ENCODE peak calls at places on chromosomes 2 and 18, in nine cellular contexts. X is upper lobe of right lung, N is bronchial epithelial cell, Y is fibroblast of mammary gland, D is body of pancreas, A is cardiac muscle cell, B is fibroblast of the aortic adventitia, M is keratinocyte, K is fibroblast of lung. L is an unnamed sample.

GRCh38 chr2:110931648-110932047 is 189.1 kb upstream of the BCL2L11 start:
- DNase-seq in K (peak; percentile 34), B (peak; percentile 54), M (no peak), N (peak; percentile 88), Y (peak; percentile 51), D (no peak), X (no peak), A (no peak), L (no peak)

GRCh38 chr2:69395866-69396265 is 8.8 kb upstream of the GFPT1 start:
- DNase-seq in A (no peak), X (no peak), M (no peak), B (no peak), K (no peak), N (no peak), D (no peak), Y (no peak), L (no peak)

GRCh38 chr2:198042189-198042588 is 237.8 kb downstream of the PLCL1 start:
- DNase-seq in X (no peak), B (no peak), M (no peak), N (no peak), A (no peak), Y (no peak), K (no peak), D (no peak), L (no peak)

GRCh38 chr2:241896746-241897201 is 27.2 kb downstream of the RTP5 start:
- DNase-seq in M (no peak), K (no peak), B (no peak), N (no peak), X (peak; percentile 27), Y (no peak), D (no peak), A (no peak), L (no peak)

GRCh38 chr2:164697688-164698290 is 76.5 kb upstream of the GRB14 start:
- DNase-seq in A (peak; percentile 45), M (no peak), X (no peak), D (no peak), Y (peak; percentile 12), N (peak; percentile 27), B (no peak), K (no peak), L (peak; percentile 15)

GRCh38 chr2:145845923-145846322 is 1326.0 kb upstream of the ZEB2 start:
- DNase-seq in Y (no peak), N (no peak), A (no peak), D (no peak), X (no peak), M (no peak), K (no peak), B (no peak), L (no peak)

GRCh38 chr2:132979339-132980093 is 309.5 kb upstream of the LYPD1 start:
- DNase-seq in A (no peak), Y (no peak), B (no peak), D (no peak), M (no peak), X (no peak), N (no peak), K (no peak), L (no peak)

GRCh38 chr2:3625186-3625585 is 30.3 kb downstream of the COLEC11 start:
- DNase-seq in B (no peak), D (peak; percentile 3), K (no peak), A (no peak), X (peak; percentile 26), Y (no peak), M (no peak), N (no peak), L (no peak)

GRCh38 chr2:20429528-20429927 is 17.3 kb upstream of the RHOB start:
- DNase-seq in A (no peak), Y (peak; percentile 63), M (no peak), X (no peak), K (no peak), N (peak; percentile 59), D (no peak), B (no peak), L (no peak)

GRCh38 chr18:71707400-71707799 is 836.7 kb downstream of the CBLN2 start:
- DNase-seq in N (peak; percentile 0), A (no peak), D (no peak), K (peak; percentile 0), M (no peak), Y (no peak), X (no peak), B (no peak), L (no peak)

GRCh38 chr2:11665510-11666362 is 4.3 kb downstream of the NTSR2 start:
- DNase-seq in B (no peak), X (no peak), M (no peak), A (no peak), K (no peak), D (no peak), N (no peak), Y (no peak), L (no peak)

GRCh38 chr2:10971131-10971854 is 59.6 kb downstream of the KCNF1 start:
- DNase-seq in Y (no peak), X (no peak), B (no peak), D (no peak), A (no peak), N (no peak), K (no peak), M (no peak), L (no peak)

GRCh38 chr2:28608061-28608828 is 112.4 kb downstream of the PLB1 start:
- DNase-seq in M (no peak), K (no peak), N (no peak), A (peak; percentile 72), Y (no peak), D (no peak), B (no peak), X (no peak), L (no peak)

DNA sequence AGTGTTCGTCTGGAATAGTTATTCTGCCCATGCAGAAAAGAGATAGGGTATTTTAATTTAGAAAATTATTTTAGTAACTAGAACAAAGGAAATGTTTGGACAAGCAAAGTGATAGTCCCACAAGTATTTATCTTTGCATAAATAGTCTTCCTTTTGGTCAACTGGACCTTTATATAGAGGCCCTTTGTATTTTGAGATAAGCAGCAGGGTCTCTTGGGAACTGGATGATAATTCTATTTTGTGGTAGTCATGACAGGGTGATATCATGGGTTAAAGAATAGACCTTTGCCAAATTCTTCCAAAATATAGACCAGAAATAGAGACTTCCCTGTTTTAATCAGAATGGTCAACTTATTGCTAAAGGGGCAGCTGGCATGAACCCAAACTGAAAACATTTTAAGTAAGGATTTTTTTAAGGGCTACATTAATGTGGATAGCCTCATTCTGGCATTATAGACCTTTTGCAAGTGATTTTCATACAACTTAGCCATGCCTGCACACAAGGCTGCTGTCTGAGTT is 10.5 kb downstream of the PLEK start:
- DNase-seq in X (no peak), N (no peak), B (no peak), D (no peak), Y (no peak), M (no peak), K (no peak), A (no peak), L (no peak)
- H3K4me3 ChIP-seq in X (no peak overlapping the region), N (no peak overlapping the region), B (no peak overlapping the region), D (no peak overlapping the region), Y (no peak overlapping the region), M (no peak overlapping the region), K (no peak overlapping the region), A (no peak overlapping the region), L (no peak overlapping the region)

GRCh38 chr2:101124684-101125366 is 26.4 kb downstream of the TBC1D8 start:
- DNase-seq in D (peak; percentile 64), N (peak; percentile 94), M (peak; percentile 90), B (peak; percentile 94), Y (peak; percentile 96), K (peak; percentile 73), A (no peak), X (peak; percentile 70), L (peak; percentile 66)
- H3K4me3 ChIP-seq in D (no peak overlapping the region), N (no peak overlapping the region), M (peak overlapping the region; percentile 47), B (peak overlapping the region; percentile 27), Y (peak overlapping the region; percentile 9), K (no peak overlapping the region), A (no peak overlapping the region), X (no peak overlapping the region), L (no peak overlapping the region)

DNA sequence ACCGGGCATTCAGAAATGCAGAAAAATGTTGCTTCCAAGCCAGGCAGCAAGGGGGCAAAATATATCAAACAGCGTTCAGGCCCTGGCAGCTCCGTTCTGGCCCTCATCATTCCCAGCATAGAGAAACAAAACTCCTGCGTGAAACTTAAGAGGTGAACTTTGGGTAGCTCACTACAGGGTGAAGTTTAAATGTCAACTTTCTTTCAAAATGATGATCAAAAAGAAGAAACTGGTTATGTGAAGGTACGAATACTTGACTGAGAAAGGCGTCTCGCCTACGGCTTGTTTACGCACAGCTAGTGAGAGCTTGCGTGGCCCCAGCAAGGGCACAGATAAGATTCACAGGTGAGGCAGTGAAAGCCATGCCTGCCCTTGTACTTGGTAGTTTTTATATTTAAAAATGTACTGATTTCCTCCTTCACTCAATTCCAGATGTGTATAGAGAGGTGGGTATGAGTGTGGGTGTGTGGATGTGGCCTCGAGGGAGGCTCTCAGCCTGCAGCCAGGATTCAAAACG is 127.5 kb downstream of the NFATC1 start:
- DNase-seq in D (peak; percentile 2), K (no peak), N (no peak), M (no peak), X (peak; percentile 12), Y (no peak), A (no peak), B (no peak), L (no peak)
- H3K4me3 ChIP-seq in D (no peak overlapping the region), K (no peak overlapping the region), N (no peak overlapping the region), M (no peak overlapping the region), X (no peak overlapping the region), Y (no peak overlapping the region), A (no peak overlapping the region), B (no peak overlapping the region), L (no peak overlapping the region)

DNA sequence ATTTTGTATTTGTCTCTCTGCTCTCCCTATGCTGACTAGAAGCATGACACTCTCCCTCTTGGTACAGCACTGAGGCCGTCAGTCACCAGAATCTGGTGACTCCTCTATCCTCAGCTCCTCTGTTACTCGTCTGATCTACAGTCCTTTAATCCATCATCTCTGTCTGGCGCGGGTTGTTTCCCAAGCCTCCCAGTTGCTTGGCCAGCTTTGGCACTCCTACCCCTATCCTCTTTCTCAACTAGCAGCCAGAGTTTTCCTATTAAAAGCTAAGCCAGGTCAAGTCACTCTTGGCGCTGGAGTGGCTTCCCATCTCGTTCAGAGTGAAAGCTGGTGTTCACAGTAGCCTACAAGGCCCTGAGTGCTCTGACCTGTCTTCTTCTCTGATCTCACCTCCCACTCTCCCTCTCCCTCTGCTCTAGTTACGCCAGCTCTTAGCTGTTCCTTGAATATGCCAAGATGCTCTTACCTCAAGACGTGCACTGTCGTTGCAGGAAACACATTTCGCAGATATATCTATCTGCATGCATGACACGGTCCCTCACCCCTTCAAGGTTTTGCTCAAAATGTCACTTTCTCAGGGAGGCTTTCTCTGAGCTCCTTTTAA is 41.8 kb upstream of the PSME4 start:
- DNase-seq in B (no peak), A (no peak), N (no peak), K (no peak), M (no peak), D (no peak), X (no peak), Y (peak; percentile 22), L (no peak)
- H3K4me3 ChIP-seq in B (no peak overlapping the region), A (no peak overlapping the region), N (no peak overlapping the region), K (no peak overlapping the region), M (no peak overlapping the region), D (no peak overlapping the region), X (no peak overlapping the region), Y (no peak overlapping the region), L (no peak overlapping the region)

GRCh38 chr2:222993920-222994650 is 57.9 kb upstream of the KCNE4 start:
- DNase-seq in X (no peak), K (peak; percentile 91), N (no peak), Y (peak; percentile 97), A (peak; percentile 24), M (no peak), D (peak; percentile 61), B (peak; percentile 99), L (peak; percentile 96)
- H3K4me3 ChIP-seq in X (no peak overlapping the region), K (peak overlapping the region; percentile 28), N (no peak overlapping the region), Y (no peak overlapping the region), A (no peak overlapping the region), M (no peak overlapping the region), D (no peak overlapping the region), B (peak overlapping the region; percentile 47), L (no peak overlapping the region)